ENCODE peak calls at places on chromosome 6, in eight cellular contexts. One of them, this sample, is unnamed.

GRCh38 chr6:132227937-132228336 is 173.3 kb downstream of the MOXD1 start:
- DNase-seq in psoas muscle: no peak
- DNase-seq in left ventricle myocardium inferior: no peak
- DNase-seq in body of pancreas: no peak
- DNase-seq in spleen: no peak
- DNase-seq in fibroblast of mammary gland: peak
- DNase-seq in CD8-positive, alpha-beta T cell: no peak
- DNase-seq in H7: no peak
- DNase-seq in this sample: no peak

GRCh38 chr6:150149146-150149545 is 6.3 kb downstream of the PPP1R14C start:
- DNase-seq in fibroblast of mammary gland: no peak
- DNase-seq in CD8-positive, alpha-beta T cell: no peak
- DNase-seq in body of pancreas: no peak
- DNase-seq in psoas muscle: no peak
- DNase-seq in spleen: no peak
- DNase-seq in H7: no peak
- DNase-seq in left ventricle myocardium inferior: no peak
- DNase-seq in this sample: no peak

GRCh38 chr6:14396826-14397517 is 279.4 kb downstream of the CD83 start:
- DNase-seq in spleen: peak
- DNase-seq in fibroblast of mammary gland: peak
- DNase-seq in H7: peak
- DNase-seq in left ventricle myocardium inferior: no peak
- DNase-seq in psoas muscle: peak
- DNase-seq in body of pancreas: no peak
- DNase-seq in CD8-positive, alpha-beta T cell: no peak
- DNase-seq in this sample: no peak

GRCh38 chr6:108561742-108562502 is 1.2 kb downstream of the FOXO3 start:
- DNase-seq in body of pancreas: peak
- DNase-seq in CD8-positive, alpha-beta T cell: no peak
- DNase-seq in psoas muscle: peak
- DNase-seq in H7: peak
- DNase-seq in fibroblast of mammary gland: peak
- DNase-seq in spleen: peak
- DNase-seq in left ventricle myocardium inferior: peak
- DNase-seq in this sample: peak

GRCh38 chr6:43096451-43097097 is 20.5 kb downstream of the PTK7 start:
- DNase-seq in left ventricle myocardium inferior: no peak
- DNase-seq in body of pancreas: peak
- DNase-seq in spleen: peak
- DNase-seq in H7: peak
- DNase-seq in fibroblast of mammary gland: peak
- DNase-seq in CD8-positive, alpha-beta T cell: no peak
- DNase-seq in psoas muscle: no peak
- DNase-seq in this sample: no peak

GRCh38 chr6:19999319-20000191 is 162.4 kb downstream of the ID4 start:
- DNase-seq in spleen: no peak
- DNase-seq in fibroblast of mammary gland: peak
- DNase-seq in CD8-positive, alpha-beta T cell: no peak
- DNase-seq in body of pancreas: no peak
- DNase-seq in H7: no peak
- DNase-seq in left ventricle myocardium inferior: no peak
- DNase-seq in psoas muscle: no peak
- DNase-seq in this sample: no peak

GRCh38 chr6:99822741-99823512 is 171.1 kb downstream of the MCHR2 start:
- DNase-seq in body of pancreas: no peak
- DNase-seq in CD8-positive, alpha-beta T cell: no peak
- DNase-seq in H7: peak
- DNase-seq in spleen: no peak
- DNase-seq in fibroblast of mammary gland: peak
- DNase-seq in left ventricle myocardium inferior: no peak
- DNase-seq in psoas muscle: no peak
- DNase-seq in this sample: no peak

GRCh38 chr6:117396228-117396627 is 29.5 kb downstream of the ROS1 start:
- DNase-seq in fibroblast of mammary gland: no peak
- DNase-seq in left ventricle myocardium inferior: no peak
- DNase-seq in H7: no peak
- DNase-seq in CD8-positive, alpha-beta T cell: no peak
- DNase-seq in spleen: no peak
- DNase-seq in body of pancreas: no peak
- DNase-seq in psoas muscle: no peak
- DNase-seq in this sample: no peak

GRCh38 chr6:39754493-39755115 is 29.4 kb upstream of the KIF6 start:
- DNase-seq in body of pancreas: no peak
- DNase-seq in H7: no peak
- DNase-seq in CD8-positive, alpha-beta T cell: no peak
- DNase-seq in spleen: no peak
- DNase-seq in left ventricle myocardium inferior: peak
- DNase-seq in psoas muscle: peak
- DNase-seq in fibroblast of mammary gland: no peak
- DNase-seq in this sample: peak

GRCh38 chr6:81636930-81637568 is 115.4 kb downstream of the TENT5A start:
- DNase-seq in body of pancreas: no peak
- DNase-seq in fibroblast of mammary gland: peak
- DNase-seq in H7: no peak
- DNase-seq in CD8-positive, alpha-beta T cell: no peak
- DNase-seq in psoas muscle: no peak
- DNase-seq in left ventricle myocardium inferior: no peak
- DNase-seq in spleen: no peak
- DNase-seq in this sample: no peak

GRCh38 chr6:138541793-138542481 is 42.6 kb upstream of the NHSL1 start:
- DNase-seq in CD8-positive, alpha-beta T cell: no peak
- DNase-seq in body of pancreas: no peak
- DNase-seq in psoas muscle: no peak
- DNase-seq in H7: no peak
- DNase-seq in fibroblast of mammary gland: peak
- DNase-seq in left ventricle myocardium inferior: no peak
- DNase-seq in spleen: no peak
- DNase-seq in this sample: no peak

GRCh38 chr6:146246028-146246427 is 217.2 kb downstream of the GRM1 start:
- DNase-seq in fibroblast of mammary gland: no peak
- DNase-seq in CD8-positive, alpha-beta T cell: no peak
- DNase-seq in left ventricle myocardium inferior: no peak
- DNase-seq in H7: no peak
- DNase-seq in body of pancreas: no peak
- DNase-seq in spleen: no peak
- DNase-seq in psoas muscle: no peak
- DNase-seq in this sample: no peak

GRCh38 chr6:134810402-134810801 is 139.5 kb downstream of the ALDH8A1 start:
- DNase-seq in psoas muscle: no peak
- DNase-seq in spleen: no peak
- DNase-seq in left ventricle myocardium inferior: no peak
- DNase-seq in H7: no peak
- DNase-seq in CD8-positive, alpha-beta T cell: no peak
- DNase-seq in fibroblast of mammary gland: peak
- DNase-seq in body of pancreas: no peak
- DNase-seq in this sample: no peak

GRCh38 chr6:150252714-150253444 is 110.0 kb downstream of the PPP1R14C start:
- DNase-seq in CD8-positive, alpha-beta T cell: no peak
- DNase-seq in fibroblast of mammary gland: peak
- DNase-seq in body of pancreas: no peak
- DNase-seq in psoas muscle: no peak
- DNase-seq in H7: no peak
- DNase-seq in left ventricle myocardium inferior: no peak
- DNase-seq in spleen: no peak
- DNase-seq in this sample: no peak

GRCh38 chr6:80923816-80924215 is 817.3 kb downstream of the BCKDHB start:
- DNase-seq in CD8-positive, alpha-beta T cell: no peak
- DNase-seq in spleen: no peak
- DNase-seq in H7: no peak
- DNase-seq in fibroblast of mammary gland: no peak
- DNase-seq in left ventricle myocardium inferior: no peak
- DNase-seq in body of pancreas: no peak
- DNase-seq in psoas muscle: no peak
- DNase-seq in this sample: no peak

GRCh38 chr6:17427062-17427461 is 33.7 kb downstream of the CAP2 start:
- DNase-seq in spleen: no peak
- DNase-seq in fibroblast of mammary gland: no peak
- DNase-seq in body of pancreas: no peak
- DNase-seq in CD8-positive, alpha-beta T cell: no peak
- DNase-seq in psoas muscle: no peak
- DNase-seq in left ventricle myocardium inferior: no peak
- DNase-seq in H7: no peak
- DNase-seq in this sample: no peak

GRCh38 chr6:21263531-21264287 is 329.8 kb upstream of the SOX4 start:
- DNase-seq in fibroblast of mammary gland: peak
- DNase-seq in left ventricle myocardium inferior: no peak
- DNase-seq in CD8-positive, alpha-beta T cell: no peak
- DNase-seq in psoas muscle: no peak
- DNase-seq in body of pancreas: no peak
- DNase-seq in spleen: no peak
- DNase-seq in H7: no peak
- DNase-seq in this sample: no peak

GRCh38 chr6:43708857-43709653 is 21.5 kb upstream of the MRPS18A start:
- DNase-seq in spleen: no peak
- DNase-seq in fibroblast of mammary gland: peak
- DNase-seq in body of pancreas: no peak
- DNase-seq in psoas muscle: no peak
- DNase-seq in CD8-positive, alpha-beta T cell: no peak
- DNase-seq in H7: no peak
- DNase-seq in left ventricle myocardium inferior: no peak
- DNase-seq in this sample: peak

GRCh38 chr6:35494161-35494563 is 2.7 kb downstream of the TEAD3 start:
- DNase-seq in left ventricle myocardium inferior: peak
- DNase-seq in spleen: no peak
- DNase-seq in fibroblast of mammary gland: no peak
- DNase-seq in H7: peak
- DNase-seq in CD8-positive, alpha-beta T cell: no peak
- DNase-seq in psoas muscle: no peak
- DNase-seq in body of pancreas: no peak
- DNase-seq in this sample: no peak
- H3K4me3 ChIP-seq in left ventricle myocardium inferior: peak
- H3K4me3 ChIP-seq in spleen: no peak
- H3K4me3 ChIP-seq in fibroblast of mammary gland: no peak
- H3K4me3 ChIP-seq in H7: no peak
- H3K4me3 ChIP-seq in CD8-positive, alpha-beta T cell: no peak
- H3K4me3 ChIP-seq in psoas muscle: no peak
- H3K4me3 ChIP-seq in body of pancreas: no peak
- H3K4me3 ChIP-seq in this sample: no peak

GRCh38 chr6:104862456-104862855 is 2.7 kb upstream of the HACE1 start:
- DNase-seq in CD8-positive, alpha-beta T cell: no peak
- DNase-seq in spleen: no peak
- DNase-seq in fibroblast of mammary gland: peak
- DNase-seq in left ventricle myocardium inferior: no peak
- DNase-seq in H7: no peak
- DNase-seq in body of pancreas: no peak
- DNase-seq in psoas muscle: no peak
- DNase-seq in this sample: no peak
- H3K4me3 ChIP-seq in CD8-positive, alpha-beta T cell: no peak
- H3K4me3 ChIP-seq in spleen: no peak
- H3K4me3 ChIP-seq in fibroblast of mammary gland: no peak
- H3K4me3 ChIP-seq in left ventricle myocardium inferior: no peak
- H3K4me3 ChIP-seq in H7: no peak
- H3K4me3 ChIP-seq in body of pancreas: no peak
- H3K4me3 ChIP-seq in psoas muscle: no peak
- H3K4me3 ChIP-seq in this sample: no peak

DNA sequence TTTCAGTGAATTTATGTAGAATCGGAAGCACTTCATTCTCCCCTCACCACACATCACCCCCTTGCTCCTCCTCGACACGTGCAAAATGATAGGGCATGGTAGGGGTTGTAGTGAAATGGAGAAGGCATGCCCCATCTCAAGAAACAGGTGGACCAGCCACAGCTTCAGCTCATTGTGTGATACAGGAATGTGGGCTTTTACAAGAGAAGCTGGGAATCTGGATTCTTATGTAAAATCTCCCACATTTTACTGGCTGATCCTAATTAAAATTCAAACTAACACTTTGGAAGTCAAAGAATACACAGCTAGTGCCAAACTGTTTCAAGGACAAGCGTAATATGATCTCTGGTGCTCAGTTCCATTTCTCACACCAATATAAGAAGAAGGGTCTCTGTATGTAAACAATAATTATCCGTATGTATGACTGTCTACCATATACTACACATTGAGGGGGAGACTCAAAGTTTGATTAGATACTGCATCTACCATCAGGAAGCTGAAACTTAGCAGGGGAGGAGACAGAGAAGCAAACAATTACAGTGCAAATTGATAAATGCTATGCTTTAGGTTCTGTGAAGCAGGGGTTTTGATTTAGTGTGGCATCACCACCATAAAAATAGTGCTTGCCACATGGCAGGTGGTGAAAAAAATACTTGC is 24.3 kb upstream of the KIAA0408 start:
- DNase-seq in psoas muscle: no peak
- DNase-seq in fibroblast of mammary gland: no peak
- DNase-seq in body of pancreas: no peak
- DNase-seq in CD8-positive, alpha-beta T cell: no peak
- DNase-seq in H7: peak
- DNase-seq in left ventricle myocardium inferior: no peak
- DNase-seq in spleen: no peak
- DNase-seq in this sample: no peak
- H3K4me3 ChIP-seq in psoas muscle: peak
- H3K4me3 ChIP-seq in fibroblast of mammary gland: no peak
- H3K4me3 ChIP-seq in body of pancreas: no peak
- H3K4me3 ChIP-seq in CD8-positive, alpha-beta T cell: peak
- H3K4me3 ChIP-seq in H7: no peak
- H3K4me3 ChIP-seq in left ventricle myocardium inferior: no peak
- H3K4me3 ChIP-seq in spleen: no peak
- H3K4me3 ChIP-seq in this sample: no peak

DNA sequence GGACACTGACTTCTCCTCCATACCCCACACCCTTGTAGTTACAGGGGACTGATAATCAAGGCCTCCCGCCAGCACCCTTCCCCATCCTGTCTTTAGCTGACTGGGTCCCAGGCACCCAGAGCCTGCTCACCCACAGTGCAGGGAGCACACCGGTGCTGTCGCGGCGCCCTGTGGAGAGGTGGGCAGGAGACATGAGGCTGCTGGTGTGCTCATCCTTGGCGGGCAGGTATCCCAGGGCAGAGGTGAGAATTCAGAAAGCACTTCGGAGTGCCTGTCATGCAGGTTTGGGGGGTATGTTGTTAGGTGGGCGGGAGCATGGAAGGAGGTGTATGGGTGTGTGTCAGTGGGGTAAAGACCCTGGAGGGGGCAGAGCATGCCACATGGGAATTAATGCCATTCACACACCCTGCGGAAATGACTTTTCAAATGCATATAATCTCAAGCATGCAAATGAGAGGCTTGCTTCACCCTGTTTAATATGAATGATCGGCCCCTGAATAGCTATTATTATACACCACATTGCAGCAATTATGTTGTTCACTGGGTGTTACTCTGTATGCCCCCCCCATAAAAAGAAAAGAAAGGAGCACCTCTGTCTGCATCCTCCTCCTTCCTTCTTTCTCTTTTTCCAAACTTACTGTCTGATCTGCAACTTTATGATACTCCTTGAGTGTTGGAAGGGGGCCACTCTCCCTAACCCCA is 15.9 kb downstream of the FOXP4 start:
- DNase-seq in H7: peak
- DNase-seq in CD8-positive, alpha-beta T cell: no peak
- DNase-seq in body of pancreas: no peak
- DNase-seq in spleen: no peak
- DNase-seq in psoas muscle: no peak
- DNase-seq in left ventricle myocardium inferior: no peak
- DNase-seq in fibroblast of mammary gland: no peak
- DNase-seq in this sample: no peak
- H3K4me3 ChIP-seq in H7: no peak
- H3K4me3 ChIP-seq in CD8-positive, alpha-beta T cell: no peak
- H3K4me3 ChIP-seq in body of pancreas: no peak
- H3K4me3 ChIP-seq in spleen: no peak
- H3K4me3 ChIP-seq in psoas muscle: no peak
- H3K4me3 ChIP-seq in left ventricle myocardium inferior: no peak
- H3K4me3 ChIP-seq in fibroblast of mammary gland: no peak
- H3K4me3 ChIP-seq in this sample: no peak